ENCODE peak calls at places on chromosomes 1 and 21, in eight cellular contexts. One of them, this sample, is unnamed.

GRCh38 chr1:70440642-70441391 is 29.7 kb downstream of the CTH start:
- DNase-seq in T-cell: no peak
- DNase-seq in GM23248: no peak
- DNase-seq in activated CD8-positive, alpha-beta memory T cell treated with anti-CD3 and anti-CD28 coated beads for 24 hours: no peak
- DNase-seq in stromal cell of bone marrow: no peak
- DNase-seq in central memory CD8-positive, alpha-beta T cell: no peak
- DNase-seq in adipocyte: no peak
- DNase-seq in keratinocyte: no peak
- DNase-seq in this sample: no peak

GRCh38 chr1:33459766-33460543 is 12.5 kb upstream of the ZSCAN20 start:
- DNase-seq in keratinocyte: no peak
- DNase-seq in adipocyte: no peak
- DNase-seq in central memory CD8-positive, alpha-beta T cell: no peak
- DNase-seq in activated CD8-positive, alpha-beta memory T cell treated with anti-CD3 and anti-CD28 coated beads for 24 hours: no peak
- DNase-seq in T-cell: no peak
- DNase-seq in GM23248: peak
- DNase-seq in stromal cell of bone marrow: no peak
- DNase-seq in this sample: peak

GRCh38 chr1:209547626-209548025 is 35.9 kb upstream of the CAMK1G start:
- DNase-seq in GM23248: no peak
- DNase-seq in stromal cell of bone marrow: no peak
- DNase-seq in keratinocyte: no peak
- DNase-seq in adipocyte: no peak
- DNase-seq in activated CD8-positive, alpha-beta memory T cell treated with anti-CD3 and anti-CD28 coated beads for 24 hours: no peak
- DNase-seq in T-cell: no peak
- DNase-seq in central memory CD8-positive, alpha-beta T cell: no peak
- DNase-seq in this sample: no peak

GRCh38 chr1:189149547-189150375 is 1327.9 kb downstream of the BRINP3 start:
- DNase-seq in T-cell: no peak
- DNase-seq in adipocyte: no peak
- DNase-seq in stromal cell of bone marrow: no peak
- DNase-seq in central memory CD8-positive, alpha-beta T cell: no peak
- DNase-seq in keratinocyte: no peak
- DNase-seq in GM23248: no peak
- DNase-seq in activated CD8-positive, alpha-beta memory T cell treated with anti-CD3 and anti-CD28 coated beads for 24 hours: no peak
- DNase-seq in this sample: no peak

GRCh38 chr1:81803423-81804103 is 2.8 kb downstream of the ADGRL2 start:
- DNase-seq in activated CD8-positive, alpha-beta memory T cell treated with anti-CD3 and anti-CD28 coated beads for 24 hours: no peak
- DNase-seq in keratinocyte: no peak
- DNase-seq in central memory CD8-positive, alpha-beta T cell: no peak
- DNase-seq in GM23248: peak
- DNase-seq in stromal cell of bone marrow: no peak
- DNase-seq in adipocyte: peak
- DNase-seq in T-cell: no peak
- DNase-seq in this sample: no peak

GRCh38 chr1:185681034-185681633 is 53.1 kb upstream of the HMCN1 start:
- DNase-seq in stromal cell of bone marrow: no peak
- DNase-seq in T-cell: no peak
- DNase-seq in adipocyte: peak
- DNase-seq in activated CD8-positive, alpha-beta memory T cell treated with anti-CD3 and anti-CD28 coated beads for 24 hours: no peak
- DNase-seq in GM23248: peak
- DNase-seq in central memory CD8-positive, alpha-beta T cell: no peak
- DNase-seq in keratinocyte: no peak
- DNase-seq in this sample: no peak

GRCh38 chr1:93172778-93173177 is 7.4 kb downstream of the TMED5 start:
- DNase-seq in keratinocyte: no peak
- DNase-seq in adipocyte: peak
- DNase-seq in activated CD8-positive, alpha-beta memory T cell treated with anti-CD3 and anti-CD28 coated beads for 24 hours: no peak
- DNase-seq in GM23248: no peak
- DNase-seq in T-cell: no peak
- DNase-seq in central memory CD8-positive, alpha-beta T cell: no peak
- DNase-seq in stromal cell of bone marrow: no peak
- DNase-seq in this sample: no peak

GRCh38 chr1:242002072-242002471 is 3.2 kb upstream of the MAP1LC3C start:
- DNase-seq in adipocyte: no peak
- DNase-seq in stromal cell of bone marrow: no peak
- DNase-seq in activated CD8-positive, alpha-beta memory T cell treated with anti-CD3 and anti-CD28 coated beads for 24 hours: no peak
- DNase-seq in central memory CD8-positive, alpha-beta T cell: no peak
- DNase-seq in GM23248: peak
- DNase-seq in keratinocyte: no peak
- DNase-seq in T-cell: no peak
- DNase-seq in this sample: no peak

GRCh38 chr1:88935522-88936222 is 44.3 kb upstream of the GTF2B start:
- DNase-seq in GM23248: peak
- DNase-seq in activated CD8-positive, alpha-beta memory T cell treated with anti-CD3 and anti-CD28 coated beads for 24 hours: no peak
- DNase-seq in stromal cell of bone marrow: peak
- DNase-seq in T-cell: peak
- DNase-seq in central memory CD8-positive, alpha-beta T cell: no peak
- DNase-seq in adipocyte: peak
- DNase-seq in keratinocyte: no peak
- DNase-seq in this sample: no peak

GRCh38 chr1:93695411-93696005 is 13.9 kb upstream of the BCAR3 start:
- DNase-seq in keratinocyte: no peak
- DNase-seq in stromal cell of bone marrow: no peak
- DNase-seq in GM23248: no peak
- DNase-seq in central memory CD8-positive, alpha-beta T cell: no peak
- DNase-seq in T-cell: no peak
- DNase-seq in activated CD8-positive, alpha-beta memory T cell treated with anti-CD3 and anti-CD28 coated beads for 24 hours: no peak
- DNase-seq in adipocyte: no peak
- DNase-seq in this sample: no peak

GRCh38 chr21:17903029-17903806 is 84.1 kb upstream of the C21orf91 start:
- DNase-seq in T-cell: no peak
- DNase-seq in activated CD8-positive, alpha-beta memory T cell treated with anti-CD3 and anti-CD28 coated beads for 24 hours: no peak
- DNase-seq in keratinocyte: no peak
- DNase-seq in central memory CD8-positive, alpha-beta T cell: no peak
- DNase-seq in adipocyte: peak
- DNase-seq in stromal cell of bone marrow: no peak
- DNase-seq in GM23248: peak
- DNase-seq in this sample: no peak

GRCh38 chr1:7625401-7625800 is 145.7 kb upstream of the VAMP3 start:
- DNase-seq in keratinocyte: no peak
- DNase-seq in stromal cell of bone marrow: no peak
- DNase-seq in adipocyte: no peak
- DNase-seq in activated CD8-positive, alpha-beta memory T cell treated with anti-CD3 and anti-CD28 coated beads for 24 hours: no peak
- DNase-seq in central memory CD8-positive, alpha-beta T cell: no peak
- DNase-seq in T-cell: no peak
- DNase-seq in GM23248: no peak
- DNase-seq in this sample: no peak

GRCh38 chr1:34597877-34598514 is 156.9 kb upstream of the GJB5 start:
- DNase-seq in activated CD8-positive, alpha-beta memory T cell treated with anti-CD3 and anti-CD28 coated beads for 24 hours: peak
- DNase-seq in adipocyte: peak
- DNase-seq in T-cell: peak
- DNase-seq in central memory CD8-positive, alpha-beta T cell: no peak
- DNase-seq in keratinocyte: peak
- DNase-seq in GM23248: peak
- DNase-seq in stromal cell of bone marrow: peak
- DNase-seq in this sample: peak

GRCh38 chr1:165895451-165895871 is 68.0 kb downstream of the UCK2 start:
- DNase-seq in stromal cell of bone marrow: no peak
- DNase-seq in keratinocyte: no peak
- DNase-seq in activated CD8-positive, alpha-beta memory T cell treated with anti-CD3 and anti-CD28 coated beads for 24 hours: no peak
- DNase-seq in central memory CD8-positive, alpha-beta T cell: no peak
- DNase-seq in GM23248: peak
- DNase-seq in T-cell: no peak
- DNase-seq in adipocyte: peak
- DNase-seq in this sample: no peak

GRCh38 chr1:6423321-6423999 is 1.1 kb upstream of the ESPN start:
- DNase-seq in central memory CD8-positive, alpha-beta T cell: peak
- DNase-seq in stromal cell of bone marrow: no peak
- DNase-seq in adipocyte: no peak
- DNase-seq in T-cell: peak
- DNase-seq in activated CD8-positive, alpha-beta memory T cell treated with anti-CD3 and anti-CD28 coated beads for 24 hours: peak
- DNase-seq in GM23248: peak
- DNase-seq in keratinocyte: no peak
- DNase-seq in this sample: no peak

GRCh38 chr1:209672705-209673630 is 2.2 kb upstream of the G0S2 start:
- DNase-seq in adipocyte: no peak
- DNase-seq in central memory CD8-positive, alpha-beta T cell: no peak
- DNase-seq in T-cell: no peak
- DNase-seq in keratinocyte: no peak
- DNase-seq in GM23248: peak
- DNase-seq in activated CD8-positive, alpha-beta memory T cell treated with anti-CD3 and anti-CD28 coated beads for 24 hours: no peak
- DNase-seq in stromal cell of bone marrow: no peak
- DNase-seq in this sample: no peak

GRCh38 chr1:183739640-183740385 is 65.1 kb upstream of the RGL1 start:
- DNase-seq in activated CD8-positive, alpha-beta memory T cell treated with anti-CD3 and anti-CD28 coated beads for 24 hours: no peak
- DNase-seq in GM23248: peak
- DNase-seq in stromal cell of bone marrow: no peak
- DNase-seq in central memory CD8-positive, alpha-beta T cell: no peak
- DNase-seq in adipocyte: no peak
- DNase-seq in keratinocyte: no peak
- DNase-seq in T-cell: no peak
- DNase-seq in this sample: no peak

GRCh38 chr1:156963621-156964020 is 43.2 kb downstream of the LRRC71 start:
- DNase-seq in GM23248: peak
- DNase-seq in stromal cell of bone marrow: no peak
- DNase-seq in activated CD8-positive, alpha-beta memory T cell treated with anti-CD3 and anti-CD28 coated beads for 24 hours: peak
- DNase-seq in adipocyte: no peak
- DNase-seq in central memory CD8-positive, alpha-beta T cell: no peak
- DNase-seq in T-cell: peak
- DNase-seq in keratinocyte: no peak
- DNase-seq in this sample: no peak